ENCODE peak calls at places on chromosomes 11 and 22, in five cellular contexts. Z is psoas muscle; F is neural progenitor cell; L is H9; E is CD4-positive, alpha-beta T cell. W is an unnamed sample.
A peak's percentile ranks its signal among the peaks of the same experiment; 100 is the strongest.

GRCh38 chr22:44479662-44480061 is 18.4 kb downstream of the RTL6 start:
- DNase-seq in Z (no peak), F (no peak), L (no peak), E (no peak), W (no peak)

GRCh38 chr11:10935015-10935564 is 77.2 kb upstream of the ZBED5 start:
- DNase-seq in Z (no peak), F (no peak), L (no peak), E (no peak), W (no peak)

GRCh38 chr11:114215871-114216803 is 80.1 kb upstream of the NNMT start:
- DNase-seq in Z (no peak), F (no peak), L (no peak), E (no peak), W (no peak)

GRCh38 chr11:93817426-93818348 is 32.7 kb downstream of the VSTM5 start:
- DNase-seq in Z (no peak), F (no peak), L (no peak), E (no peak), W (no peak)

GRCh38 chr11:121829159-121829643 is 286.8 kb downstream of the BLID start:
- DNase-seq in Z (peak; percentile 32), F (no peak), L (no peak), E (no peak), W (no peak)

GRCh38 chr11:8018742-8019631 is 31.9 kb downstream of the EIF3F start:
- DNase-seq in Z (peak; percentile 70), F (peak; percentile 90), L (peak; percentile 87), E (peak; percentile 70), W (peak; percentile 75)

GRCh38 chr22:28911279-28911640 is 27.9 kb downstream of the ZNRF3 start:
- DNase-seq in Z (no peak), F (no peak), L (no peak), E (no peak), W (no peak)

GRCh38 chr22:29722587-29722986 is 2.8 kb downstream of the CABP7 start:
- DNase-seq in Z (no peak), F (no peak), L (no peak), E (no peak), W (no peak)

GRCh38 chr11:2791139-2791520 is 91.3 kb upstream of the KCNQ1OT1 start:
- DNase-seq in Z (peak; percentile 8), F (no peak), L (peak; percentile 33), E (no peak), W (no peak)

GRCh38 chr22:39617342-39617741 is 46.8 kb downstream of the CACNA1I start:
- DNase-seq in Z (no peak), F (no peak), L (no peak), E (no peak), W (no peak)

GRCh38 chr11:113023228-113023627 is 62.0 kb downstream of the NCAM1 start:
- DNase-seq in Z (no peak), F (no peak), L (no peak), E (no peak), W (no peak)

GRCh38 chr11:96337541-96338530 is 5.2 kb downstream of the MAML2 start:
- DNase-seq in Z (no peak), F (no peak), L (no peak), E (peak; percentile 42), W (peak; percentile 13)

GRCh38 chr11:64319421-64319761 is 1.5 kb downstream of the PRDX5 start:
- DNase-seq in Z (no peak), F (no peak), L (no peak), E (no peak), W (no peak)

GRCh38 chr22:22882033-22882717 is 5.4 kb upstream of the IGLL5 start:
- DNase-seq in Z (no peak), F (no peak), L (peak; percentile 61), E (no peak), W (no peak)

GRCh38 chr11:4134844-4135243 is 40.2 kb downstream of the RRM1 start:
- DNase-seq in Z (no peak), F (no peak), L (no peak), E (no peak), W (no peak)

GRCh38 chr11:27204527-27204926 is 158.5 kb downstream of the CCDC34 start:
- DNase-seq in Z (no peak), F (no peak), L (peak; percentile 54), E (no peak), W (no peak)

GRCh38 chr11:134802598-134802997 is 390.6 kb upstream of the B3GAT1 start:
- DNase-seq in Z (no peak), F (no peak), L (no peak), E (no peak), W (no peak)

GRCh38 chr11:61698173-61698965 is 18.2 kb downstream of the DAGLA start:
- DNase-seq in Z (no peak), F (no peak), L (no peak), E (peak; percentile 17), W (no peak)

GRCh38 chr22:36134167-36134566 is 26.4 kb downstream of the APOL3 start:
- DNase-seq in Z (no peak), F (no peak), L (no peak), E (no peak), W (no peak)

GRCh38 chr11:1107316-1108245 is 32.9 kb downstream of the MUC2 start:
- DNase-seq in Z (no peak), F (no peak), L (no peak), E (no peak), W (no peak)

GRCh38 chr11:1105183-1105565 is 30.5 kb downstream of the MUC2 start:
- DNase-seq in Z (no peak), F (no peak), L (no peak), E (no peak), W (no peak)

GRCh38 chr11:1108246-1108900 is 33.7 kb downstream of the MUC2 start:
- DNase-seq in Z (no peak), F (no peak), L (no peak), E (no peak), W (no peak)

GRCh38 chr11:1104411-1105182 is 29.9 kb downstream of the MUC2 start:
- DNase-seq in Z (no peak), F (no peak), L (no peak), E (no peak), W (no peak)

DNA sequence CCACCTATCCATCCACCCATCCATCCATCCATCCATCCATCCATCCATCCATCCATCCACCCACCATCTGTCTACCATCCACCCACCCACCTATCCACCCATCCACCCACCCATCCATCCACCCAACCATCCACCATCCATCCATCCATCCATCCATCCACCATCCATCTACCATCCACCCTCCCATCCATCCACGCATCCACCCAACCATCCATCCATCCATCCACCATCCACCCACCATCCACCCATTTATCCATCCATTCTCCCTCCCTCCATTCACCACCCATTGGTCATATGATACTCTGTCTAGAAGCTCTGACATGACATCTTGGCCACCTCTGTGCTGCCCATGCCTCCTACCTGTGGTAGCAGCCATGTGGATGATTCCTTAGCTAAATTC is 31.7 kb downstream of the MUC2 start:
- DNase-seq in Z (no peak), F (no peak), L (no peak), E (no peak), W (no peak)
- H3K9me3 ChIP-seq in Z (no peaks in the 10 kb centered on the region), F (no peaks in the 10 kb centered on the region), L (no peaks in the 10 kb centered on the region), E (no peaks in the 10 kb centered on the region), W (no peaks in the 10 kb centered on the region)

GRCh38 chr22:49264696-49265095 is 563.0 kb downstream of the BRD1 start:
- DNase-seq in Z (no peak), F (no peak), L (no peak), E (no peak), W (no peak)
- H3K9me3 ChIP-seq in Z (no peaks in the 10 kb centered on the region), F (no peaks in the 10 kb centered on the region), L (no peaks in the 10 kb centered on the region), E (no peaks in the 10 kb centered on the region), W (no peaks in the 10 kb centered on the region)

DNA sequence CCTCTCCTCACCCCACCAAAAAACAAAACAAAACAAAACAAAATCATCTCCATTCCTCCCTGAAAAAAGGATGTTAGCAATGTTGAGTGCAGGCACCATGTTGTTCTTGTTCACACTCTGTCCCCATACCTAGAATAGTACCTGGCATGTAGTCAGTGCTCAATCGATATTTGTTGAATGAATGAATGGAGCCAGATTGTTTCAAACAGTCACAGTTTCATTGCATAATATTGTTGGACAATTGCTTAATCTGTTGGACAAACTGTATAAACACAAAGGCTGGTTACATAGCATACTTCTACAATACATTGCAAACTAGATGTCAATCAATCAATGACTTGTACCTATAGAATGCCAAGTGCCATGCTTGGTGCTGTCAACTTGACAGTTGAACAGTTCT is 38.4 kb upstream of the SESN3 start:
- DNase-seq in Z (no peak), F (no peak), L (no peak), E (no peak), W (no peak)
- H3K9me3 ChIP-seq in Z (no peaks in the 10 kb centered on the region), F (no peaks in the 10 kb centered on the region), L (no peaks in the 10 kb centered on the region), E (no peaks in the 10 kb centered on the region), W (no peaks in the 10 kb centered on the region)

GRCh38 chr11:117585631-117586030 is 211.4 kb downstream of the DSCAML1 start:
- DNase-seq in Z (no peak), F (no peak), L (no peak), E (no peak), W (no peak)

GRCh38 chr11:117580866-117581265 is 216.2 kb downstream of the DSCAML1 start:
- DNase-seq in Z (no peak), F (no peak), L (no peak), E (no peak), W (no peak)

GRCh38 chr11:117584056-117584830 is 212.8 kb downstream of the DSCAML1 start:
- DNase-seq in Z (no peak), F (no peak), L (no peak), E (no peak), W (no peak)

GRCh38 chr11:117583063-117583801 is 213.8 kb downstream of the DSCAML1 start:
- DNase-seq in Z (no peak), F (peak; percentile 68), L (peak; percentile 43), E (no peak), W (no peak)

DNA sequence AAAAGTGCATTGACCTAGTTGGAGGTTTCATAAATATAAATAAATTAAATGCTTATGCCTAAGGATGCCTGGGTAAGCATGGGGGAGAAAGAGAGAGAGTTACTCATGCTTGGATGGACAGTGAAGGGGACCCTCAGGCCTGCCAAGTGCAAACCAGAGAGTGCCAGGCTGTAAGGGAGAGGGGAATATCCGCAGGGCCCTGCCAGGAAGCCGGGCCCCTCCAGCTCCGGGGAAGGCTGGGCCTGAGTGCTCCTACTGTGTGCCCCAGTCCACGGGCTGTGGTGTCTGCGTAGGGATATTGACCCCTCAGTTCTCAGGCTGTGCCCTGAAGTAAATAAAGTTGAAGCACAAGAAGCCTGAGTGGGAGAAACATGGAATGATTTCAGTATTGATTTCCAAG is 214.5 kb downstream of the DSCAML1 start:
- DNase-seq in Z (no peak), F (no peak), L (no peak), E (no peak), W (no peak)
- H3K9me3 ChIP-seq in Z (no peaks in the 10 kb centered on the region), F (no peaks in the 10 kb centered on the region), L (no peaks in the 10 kb centered on the region), E (no peaks in the 10 kb centered on the region), W (no peaks in the 10 kb centered on the region)

W was measured in T-helper 17 cell.